ENCODE peak calls at places on chromosomes 4 and X, in eight cellular contexts. Y is AG04450, A is A549, M is neuronal stem cell, I is transverse colon, G is esophagus squamous epithelium, U is psoas muscle, H is lower lobe of right lung. Z is an unnamed sample.

GRCh38 chrX:20515841-20516461 is 249.2 kb upstream of the RPS6KA3 start:
- DNase-seq in Y (peak), A (peak), M (no peak), I (no peak), G (no peak), U (no peak), H (no peak), Z (peak)

GRCh38 chrX:42443267-42443666 is 334.7 kb downstream of the PPP1R2C start:
- DNase-seq in Y (no peak), A (no peak), M (no peak), I (no peak), G (no peak), U (no peak), H (no peak), Z (no peak)

GRCh38 chr4:77433102-77433733 is 172.4 kb upstream of the CXCL13 start:
- DNase-seq in Y (no peak), A (peak), M (peak), I (no peak), G (no peak), U (no peak), H (no peak), Z (peak)

GRCh38 chrX:75115707-75116413 is 40.2 kb downstream of the ABCB7 start:
- DNase-seq in Y (no peak), A (no peak), M (no peak), I (no peak), G (no peak), U (no peak), H (no peak), Z (no peak)

GRCh38 chr4:23485793-23486192 is 404.1 kb downstream of the PPARGC1A start:
- DNase-seq in Y (no peak), A (no peak), M (no peak), I (no peak), G (no peak), U (no peak), H (no peak), Z (no peak)

GRCh38 chr4:612052-612748 is 13.2 kb upstream of the PDE6B start:
- DNase-seq in Y (no peak), A (no peak), M (no peak), I (no peak), G (no peak), U (no peak), H (no peak), Z (no peak)

GRCh38 chrX:119970574-119970973 is 27.0 kb upstream of the NKAP start:
- DNase-seq in Y (no peak), A (no peak), M (no peak), I (no peak), G (no peak), U (no peak), H (no peak), Z (peak)

GRCh38 chrX:43809463-43809862 is 72.8 kb downstream of the MAOB start:
- DNase-seq in Y (no peak), A (no peak), M (no peak), I (no peak), G (no peak), U (no peak), H (no peak), Z (no peak)

GRCh38 chrX:51876441-51876840 is 17.0 kb upstream of the MAGED1 start:
- DNase-seq in Y (no peak), A (no peak), M (no peak), I (no peak), G (no peak), U (no peak), H (no peak), Z (no peak)

GRCh38 chr4:168598191-168598590 is 101.3 kb downstream of the PALLD start:
- DNase-seq in Y (no peak), A (no peak), M (no peak), I (no peak), G (no peak), U (no peak), H (no peak), Z (no peak)

GRCh38 chr4:26860922-26861433 is 337 bp downstream of the STIM2 start:
- DNase-seq in Y (no peak), A (no peak), M (peak), I (peak), G (no peak), U (peak), H (peak), Z (no peak)

GRCh38 chrX:34559325-34559724 is 97.8 kb downstream of the TMEM47 start:
- DNase-seq in Y (no peak), A (no peak), M (no peak), I (no peak), G (no peak), U (no peak), H (no peak), Z (no peak)

GRCh38 chrX:50903387-50904027 is 7.0 kb upstream of the BMP15 start:
- DNase-seq in Y (no peak), A (peak), M (peak), I (no peak), G (no peak), U (no peak), H (no peak), Z (peak)

GRCh38 chr4:72959411-72959810 is 110.1 kb downstream of the COX18 start:
- DNase-seq in Y (no peak), A (no peak), M (no peak), I (no peak), G (no peak), U (no peak), H (no peak), Z (no peak)

GRCh38 chrX:68936186-68936585 is 107.4 kb downstream of the EFNB1 start:
- DNase-seq in Y (no peak), A (no peak), M (no peak), I (peak), G (no peak), U (no peak), H (no peak), Z (no peak)

GRCh38 chr4:153375303-153375702 is 30.8 kb downstream of the MND1 start:
- DNase-seq in Y (no peak), A (no peak), M (no peak), I (no peak), G (no peak), U (no peak), H (no peak), Z (no peak)

GRCh38 chrX:66676990-66677389 is 38.1 kb upstream of the EDA2R start:
- DNase-seq in Y (peak), A (no peak), M (no peak), I (no peak), G (no peak), U (no peak), H (no peak), Z (no peak)

GRCh38 chrX:37818031-37818430 is 29.3 kb downstream of the DYNLT3 start:
- DNase-seq in Y (no peak), A (no peak), M (no peak), I (peak), G (no peak), U (no peak), H (no peak), Z (peak)

GRCh38 chrX:80223922-80224579 is 196.2 kb upstream of the TENT5D start:
- DNase-seq in Y (no peak), A (no peak), M (no peak), I (no peak), G (no peak), U (no peak), H (no peak), Z (no peak)

GRCh38 chr4:102308032-102308799 is 37.1 kb downstream of the SLC39A8 start:
- DNase-seq in Y (no peak), A (no peak), M (no peak), I (no peak), G (no peak), U (no peak), H (peak), Z (no peak)

GRCh38 chr4:155134136-155134535 is 74.3 kb upstream of the NPY2R start:
- DNase-seq in Y (no peak), A (no peak), M (no peak), I (no peak), G (no peak), U (no peak), H (no peak), Z (no peak)

GRCh38 chr4:104394409-104394813 is 100.3 kb downstream of the CXXC4 start:
- DNase-seq in Y (no peak), A (no peak), M (no peak), I (no peak), G (no peak), U (no peak), H (peak), Z (peak)

GRCh38 chrX:67674741-67675140 is 130.9 kb downstream of the AR start:
- DNase-seq in Y (no peak), A (no peak), M (no peak), I (no peak), G (no peak), U (no peak), H (no peak), Z (no peak)

GRCh38 chr4:133000012-133000411 is 149.1 kb upstream of the PCDH10 start:
- DNase-seq in Y (no peak), A (no peak), M (no peak), I (no peak), G (no peak), U (no peak), H (no peak), Z (no peak)

GRCh38 chr4:175435437-175435836 is 376.6 kb downstream of the GPM6A start:
- DNase-seq in Y (no peak), A (no peak), M (no peak), I (no peak), G (no peak), U (no peak), H (no peak), Z (peak)

GRCh38 chr4:40121515-40121914 is 64.9 kb downstream of the N4BP2 start:
- DNase-seq in Y (peak), A (no peak), M (no peak), I (no peak), G (no peak), U (no peak), H (no peak), Z (peak)

DNA sequence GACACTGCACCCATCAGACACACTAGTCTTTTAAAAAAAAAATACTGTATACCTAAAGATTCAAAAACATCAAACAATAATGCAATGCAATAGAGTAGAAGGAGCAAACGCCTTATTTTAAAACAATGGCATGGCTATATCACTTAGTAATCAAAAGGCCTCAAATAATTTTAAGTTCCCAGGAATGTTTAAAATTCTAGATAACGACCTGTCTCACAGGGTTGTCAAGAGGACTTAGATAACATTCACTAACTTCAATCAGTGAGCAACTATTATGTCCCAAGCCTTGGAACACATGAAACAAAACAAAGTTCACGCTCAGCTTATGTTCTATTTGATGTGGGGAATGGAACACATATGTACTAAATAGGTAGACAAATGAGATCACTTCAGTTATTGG is 106.5 kb downstream of the FRYL start:
- DNase-seq in Y (no peak), A (no peak), M (no peak), I (no peak), G (no peak), U (no peak), H (no peak), Z (no peak)
- H3K27ac ChIP-seq in Y (no peak), A (no peak), M (no peak), I (no peak), G (no peak), U (no peak), H (no peak), Z (no peak)

GRCh38 chrX:17656556-17656955 is 80.7 kb upstream of the SCML1 start:
- DNase-seq in Y (no peak), A (no peak), M (no peak), I (no peak), G (no peak), U (no peak), H (no peak), Z (no peak)
- H3K4me3 ChIP-seq in Y (no peak), A (no peak), M (no peak), I (no peak), G (no peak), U (no peak), H (no peak), Z (no peak)

GRCh38 chrX:19127649-19128168 is 5.4 kb upstream of the ADGRG2 start:
- DNase-seq in Y (no peak), A (no peak), M (no peak), I (no peak), G (no peak), U (no peak), H (no peak), Z (no peak)
- H3K27ac ChIP-seq in Y (no peak), A (peak), M (no peak), I (no peak), G (no peak), U (no peak), H (no peak), Z (no peak)

GRCh38 chr4:143017210-143017609 is 167.5 kb upstream of the USP38 start:
- DNase-seq in Y (no peak), A (no peak), M (no peak), I (no peak), G (no peak), U (no peak), H (no peak), Z (peak)

GRCh38 chr4:143019351-143019750 is 165.4 kb upstream of the USP38 start:
- DNase-seq in Y (no peak), A (no peak), M (no peak), I (no peak), G (no peak), U (no peak), H (no peak), Z (no peak)

GRCh38 chr4:143021384-143021783 is 163.3 kb upstream of the USP38 start:
- DNase-seq in Y (no peak), A (no peak), M (no peak), I (no peak), G (no peak), U (no peak), H (no peak), Z (no peak)

GRCh38 chr4:143016171-143016570 is 168.5 kb upstream of the USP38 start:
- DNase-seq in Y (no peak), A (no peak), M (no peak), I (no peak), G (no peak), U (no peak), H (no peak), Z (no peak)
- H3K4me3 ChIP-seq in Y (no peak), A (no peak), M (no peak), I (no peak), G (no peak), U (no peak), H (no peak), Z (no peak)

DNA sequence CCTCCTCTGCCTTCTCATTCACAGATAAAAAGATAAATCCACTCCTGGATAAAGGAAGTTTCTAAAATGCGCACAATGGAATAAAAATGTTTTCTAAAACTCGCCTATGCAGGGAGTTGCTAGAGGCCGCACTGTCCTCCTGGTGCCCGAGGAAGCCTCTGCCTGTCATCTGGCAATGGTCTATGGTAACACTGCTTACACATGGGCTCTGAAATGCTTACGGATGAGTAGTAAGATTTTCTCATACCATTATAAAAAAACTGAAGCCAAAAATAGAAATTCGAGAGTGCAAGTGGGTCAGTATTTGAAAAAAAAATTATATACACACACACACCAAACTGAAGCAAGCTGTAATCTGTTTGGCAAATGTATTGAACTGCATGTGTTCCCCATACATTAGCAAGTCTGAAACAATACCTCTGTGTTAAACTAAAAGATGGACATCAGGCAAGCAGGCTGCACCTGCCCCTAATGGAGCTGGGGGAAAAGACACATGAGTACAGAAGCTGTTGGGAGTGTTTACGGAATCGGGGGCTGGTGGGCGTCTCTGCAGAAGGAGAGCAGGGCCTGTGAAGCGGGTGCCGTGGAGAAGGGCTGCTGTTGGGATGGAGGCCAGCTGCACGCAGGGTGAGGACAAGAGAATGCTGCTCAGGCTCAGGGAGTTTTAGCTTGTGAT is 103.3 kb upstream of the FAT1 start:
- DNase-seq in Y (no peak), A (no peak), M (no peak), I (no peak), G (no peak), U (no peak), H (no peak), Z (no peak)
- H3K27ac ChIP-seq in Y (peak), A (no peak), M (no peak), I (no peak), G (no peak), U (no peak), H (no peak), Z (no peak)

DNA sequence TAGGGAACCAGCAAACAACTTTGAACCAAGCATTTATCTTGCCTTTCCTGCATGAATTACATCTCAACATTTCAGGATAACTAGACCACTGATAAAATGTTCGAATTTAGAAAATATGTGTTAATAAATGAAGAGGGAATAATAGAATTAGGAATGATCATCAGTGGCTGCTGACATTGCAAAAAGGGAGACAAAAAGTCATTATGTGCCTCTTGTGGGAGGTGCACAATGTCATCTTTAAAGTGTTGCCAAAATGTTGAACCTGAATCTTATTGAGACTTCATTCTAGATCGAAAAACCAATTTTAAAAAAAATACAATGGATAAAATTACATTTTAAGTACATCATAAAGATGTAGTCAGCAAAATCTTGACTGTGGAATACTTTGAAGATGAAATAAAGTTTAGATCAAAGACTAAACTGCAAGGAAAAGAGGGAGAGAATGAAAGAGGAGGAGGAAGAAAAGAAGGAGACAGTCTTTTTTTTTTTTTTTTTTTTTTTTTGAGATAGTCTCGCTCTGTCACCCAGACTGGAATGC is 299.3 kb downstream of the FBXW7 start:
- DNase-seq in Y (no peak), A (no peak), M (no peak), I (no peak), G (no peak), U (no peak), H (no peak), Z (no peak)
- H3K4me3 ChIP-seq in Y (no peak), A (no peak), M (no peak), I (no peak), G (no peak), U (no peak), H (no peak), Z (no peak)

DNA sequence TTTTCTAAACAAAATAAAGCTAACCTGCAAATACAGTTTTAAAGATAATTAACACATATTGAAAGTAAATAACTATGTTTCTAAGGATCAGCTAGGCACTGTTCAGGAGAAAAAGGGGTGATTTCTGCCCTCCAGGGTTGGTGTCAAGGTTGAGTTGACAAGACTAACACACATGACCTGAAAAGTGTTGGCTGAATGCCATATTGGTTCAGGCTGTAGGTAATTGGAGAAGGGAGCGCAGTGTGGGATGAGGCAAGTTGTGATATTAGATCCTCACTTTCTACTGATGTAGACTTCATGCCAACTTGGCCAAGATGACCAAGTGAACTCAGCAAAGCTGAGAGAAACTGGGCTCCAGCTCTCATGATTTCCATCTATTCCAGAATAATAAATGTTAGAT is 42.2 kb downstream of the PPM1K start:
- DNase-seq in Y (no peak), A (no peak), M (no peak), I (no peak), G (no peak), U (no peak), H (no peak), Z (no peak)
- H3K27ac ChIP-seq in Y (no peak), A (no peak), M (no peak), I (no peak), G (no peak), U (peak), H (no peak), Z (no peak)

DNA sequence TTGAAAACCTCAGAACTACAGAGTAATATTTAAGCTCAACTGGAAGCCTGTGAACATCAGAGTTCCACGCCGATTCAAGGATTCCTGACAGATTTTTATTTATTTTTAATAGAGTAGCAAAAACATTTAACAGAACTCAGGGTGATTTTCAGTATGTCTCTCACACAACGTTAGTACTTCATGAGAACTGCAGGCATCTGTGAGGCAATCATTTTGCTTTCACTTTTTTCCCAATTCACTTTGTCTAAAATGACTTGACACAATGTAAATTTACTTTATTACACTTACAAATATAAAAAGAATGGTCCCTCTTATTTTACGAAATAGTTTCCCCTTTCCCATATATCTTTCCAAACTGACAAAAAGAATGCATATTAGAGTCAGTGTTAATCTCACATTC is 869.5 kb upstream of the EPHA5 start:
- DNase-seq in Y (no peak), A (peak), M (no peak), I (no peak), G (no peak), U (no peak), H (no peak), Z (no peak)
- H3K4me3 ChIP-seq in Y (no peak), A (peak), M (no peak), I (no peak), G (no peak), U (no peak), H (no peak), Z (no peak)

GRCh38 chr4:128451270-128451905 is 163.8 kb upstream of the PGRMC2 start:
- DNase-seq in Y (no peak), A (no peak), M (no peak), I (no peak), G (no peak), U (no peak), H (no peak), Z (no peak)

GRCh38 chr4:128452415-128452814 is 164.8 kb upstream of the PGRMC2 start:
- DNase-seq in Y (no peak), A (no peak), M (no peak), I (no peak), G (no peak), U (no peak), H (no peak), Z (no peak)

GRCh38 chr4:128455480-128455879 is 167.9 kb upstream of the PGRMC2 start:
- DNase-seq in Y (no peak), A (no peak), M (no peak), I (no peak), G (no peak), U (no peak), H (no peak), Z (no peak)

GRCh38 chr4:128455076-128455345 is 167.4 kb upstream of the PGRMC2 start:
- DNase-seq in Y (no peak), A (no peak), M (no peak), I (no peak), G (no peak), U (no peak), H (no peak), Z (no peak)

GRCh38 chr4:128454281-128455075 is 166.9 kb upstream of the PGRMC2 start:
- DNase-seq in Y (peak), A (peak), M (peak), I (peak), G (peak), U (peak), H (peak), Z (peak)
- H3K27ac ChIP-seq in Y (peak), A (peak), M (no peak), I (no peak), G (no peak), U (peak), H (no peak), Z (no peak)

DNA sequence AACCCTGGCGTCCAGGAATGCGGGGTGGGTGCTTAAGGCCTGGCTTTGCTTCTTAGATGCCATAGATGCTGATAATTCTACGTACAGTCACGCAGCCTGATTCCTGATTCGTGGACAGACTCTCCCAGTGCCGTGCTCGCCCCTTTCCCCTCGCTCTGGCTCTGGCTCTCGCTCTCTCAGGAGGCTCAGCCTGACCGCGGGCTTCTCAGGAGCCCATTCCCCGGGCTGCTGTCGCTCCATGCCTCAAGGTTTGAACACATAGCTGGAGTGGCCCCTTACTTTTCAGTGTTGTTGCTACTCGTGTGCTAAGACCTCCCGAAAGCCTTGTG is 59.2 kb upstream of the ZC4H2 start:
- DNase-seq in Y (no peak), A (no peak), M (no peak), I (peak), G (no peak), U (peak), H (no peak), Z (peak)
- H3K4me3 ChIP-seq in Y (peak), A (peak), M (peak), I (peak), G (peak), U (peak), H (peak), Z (peak)

Z was measured in small intestine.